ENCODE peak calls at places on chromosome 5, in six cellular contexts. R, B, W, I, E and M are unnamed samples. For H3K4me1, the result is how much of the 10 kb centered on the place peaks cover.

GRCh38 chr5:141349917-141350619 is at the start of gene PCDHGB1:
- DNase-seq in B (peak), E (no peak), W (no peak), I (no peak), R (no peak), M (no peak)

GRCh38 chr5:148962200-148962550 is 100.7 kb downstream of the SH3TC2 start:
- DNase-seq in E (no peak), R (no peak), B (no peak), W (no peak), I (no peak), M (no peak)

GRCh38 chr5:98635631-98636030 is 137.8 kb upstream of the RGMB start:
- DNase-seq in E (no peak), B (no peak), I (no peak), R (no peak), W (no peak), M (no peak)

GRCh38 chr5:154189819-154190651 is 498 bp upstream of the GALNT10 start:
- DNase-seq in R (peak), I (peak), E (peak), W (peak), B (peak), M (peak)

GRCh38 chr5:53991942-53992341 is 318.4 kb downstream of the ARL15 start:
- DNase-seq in I (no peak), W (no peak), B (no peak), E (no peak), R (no peak), M (no peak)

GRCh38 chr5:180090769-180091546 is 19.4 kb upstream of the RNF130 start:
- DNase-seq in R (no peak), W (no peak), E (no peak), B (no peak), I (no peak), M (no peak)

GRCh38 chr5:691817-692529 is 1.2 kb downstream of the TPPP start:
- DNase-seq in I (no peak), W (no peak), E (no peak), R (no peak), B (no peak), M (no peak)

GRCh38 chr5:307794-308579 is 13.5 kb upstream of the AHRR start:
- DNase-seq in W (no peak), R (peak), I (no peak), E (no peak), B (no peak), M (peak)

GRCh38 chr5:159412284-159413046 is 82.2 kb upstream of the IL12B start:
- DNase-seq in R (no peak), W (no peak), B (no peak), I (no peak), E (peak), M (no peak)

GRCh38 chr5:15787676-15788075 is 287.7 kb downstream of the FBXL7 start:
- DNase-seq in W (no peak), E (no peak), R (no peak), B (no peak), I (no peak), M (no peak)

DNA sequence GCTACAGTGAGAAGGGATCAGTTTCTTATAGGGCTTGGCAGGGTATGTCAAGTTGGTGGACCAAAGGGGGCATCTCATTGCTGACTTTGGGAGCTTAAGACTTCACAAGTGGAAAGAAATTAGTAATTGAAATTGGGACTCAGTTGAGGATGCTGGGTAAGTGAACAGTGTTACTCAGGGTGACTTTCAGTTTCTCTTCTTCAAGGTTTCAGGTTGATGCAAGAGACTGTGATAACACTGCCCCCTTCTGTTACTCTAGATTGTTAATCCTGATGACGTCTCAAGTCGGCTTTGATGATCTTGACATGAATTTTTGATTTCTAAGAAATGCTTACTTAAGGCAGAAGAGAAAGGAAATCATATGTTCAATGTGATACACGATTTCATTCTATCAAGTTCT is 21.3 kb downstream of the KCTD16 start:
- DNase-seq in B (peak), I (no peak), W (no peak), R (no peak), E (no peak), M (no peak)
- H3K4me3 ChIP-seq in B (no peak), I (peak), W (peak), R (no peak), E (no peak), M (no peak)

GRCh38 chr5:126139773-126140172 is 283.4 kb upstream of the GRAMD2B start:
- DNase-seq in E (no peak), I (no peak), W (no peak), R (no peak), B (no peak), M (no peak)

GRCh38 chr5:126138475-126139005 is 284.7 kb upstream of the GRAMD2B start:
- DNase-seq in I (no peak), R (no peak), E (no peak), B (no peak), W (no peak), M (no peak)

GRCh38 chr5:126137771-126138474 is 285.3 kb upstream of the GRAMD2B start:
- DNase-seq in E (no peak), B (no peak), I (no peak), R (no peak), W (no peak), M (no peak)

GRCh38 chr5:126143622-126144021 is 279.6 kb upstream of the GRAMD2B start:
- DNase-seq in I (no peak), E (no peak), W (no peak), R (no peak), B (no peak), M (no peak)

GRCh38 chr5:126139086-126139485 is 284.1 kb upstream of the GRAMD2B start:
- DNase-seq in E (no peak), I (no peak), W (no peak), R (no peak), B (no peak), M (no peak)
- H3K27ac ChIP-seq in E (no peak), I (no peak), W (no peak), R (no peak), B (no peak), M (no peak)

DNA sequence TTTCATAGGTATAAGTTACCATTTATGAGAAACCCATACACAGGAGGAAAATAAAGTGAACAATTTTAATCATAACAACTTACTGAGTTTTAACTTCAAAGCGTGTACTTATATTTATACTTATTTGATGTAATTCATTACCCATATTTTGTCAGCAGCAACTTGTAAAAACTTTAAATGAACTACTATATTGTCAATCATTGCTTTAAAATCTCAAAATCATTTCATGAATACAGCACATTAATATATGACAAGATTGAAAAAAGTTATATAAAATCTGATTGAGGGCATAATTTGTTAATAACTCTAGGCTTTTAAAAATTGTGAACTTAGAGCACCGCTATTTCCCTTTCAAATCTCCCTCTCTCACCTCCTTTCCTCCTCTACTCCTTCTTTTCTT is 573.1 kb downstream of the PDE4D start:
- DNase-seq in B (no peak), R (no peak), I (no peak), W (no peak), E (no peak), M (no peak)
- H3K4me1 ChIP-seq in B (half or more), R (under half), I (under half), W (under half), E (under half), M (under half)

GRCh38 chr5:107578051-107578635 is 92.6 kb downstream of the EFNA5 start:
- DNase-seq in R (no peak), I (no peak), E (no peak), B (no peak), W (no peak), M (no peak)
- H3K4me3 ChIP-seq in R (no peak), I (no peak), E (no peak), B (no peak), W (no peak), M (no peak)

GRCh38 chr5:60842859-60843692 is 993 bp downstream of the ELOVL7 start:
- DNase-seq in W (no peak), B (peak), I (no peak), E (no peak), R (no peak), M (no peak)
- H3K27ac ChIP-seq in W (no peak), B (peak), I (peak), E (no peak), R (peak), M (no peak)

GRCh38 chr5:111639912-111640311 is 117.1 kb downstream of the NREP start:
- DNase-seq in E (no peak), I (peak), R (no peak), B (no peak), W (no peak), M (no peak)

GRCh38 chr5:111645303-111645838 is 111.6 kb downstream of the NREP start:
- DNase-seq in B (no peak), R (no peak), I (peak), W (no peak), E (no peak), M (no peak)

GRCh38 chr5:111643499-111643898 is 113.5 kb downstream of the NREP start:
- DNase-seq in E (no peak), W (no peak), R (no peak), I (no peak), B (no peak), M (no peak)

GRCh38 chr5:111635946-111636315 is 121.1 kb downstream of the NREP start:
- DNase-seq in W (no peak), E (no peak), R (no peak), I (no peak), B (no peak), M (no peak)

GRCh38 chr5:111641533-111642230 is 115.3 kb downstream of the NREP start:
- DNase-seq in R (no peak), I (no peak), W (no peak), E (no peak), B (no peak), M (no peak)
- H3K4me1 ChIP-seq in R (under half), I (under half), W (under half), E (under half), B (under half), M (under half)